ENCODE peak calls at places on chromosomes 1 and 21, in seven cellular contexts. One of them, this sample, is unnamed.

GRCh38 chr1:38046333-38046883 is at the start of gene POU3F1:
- DNase-seq in GM12878: no peak
- DNase-seq in prostate gland: no peak
- DNase-seq in stomach: no peak
- DNase-seq in K562: peak; percentile 70
- DNase-seq in body of pancreas: no peak
- DNase-seq in erythroblast: no peak
- DNase-seq in this sample: no peak

GRCh38 chr21:45356653-45357435 is 48.1 kb upstream of the COL18A1 start:
- DNase-seq in body of pancreas: no peak
- DNase-seq in GM12878: no peak
- DNase-seq in prostate gland: no peak
- DNase-seq in K562: no peak
- DNase-seq in erythroblast: no peak
- DNase-seq in stomach: no peak
- DNase-seq in this sample: no peak

GRCh38 chr1:165253818-165254254 is 102.7 kb downstream of the LMX1A start:
- DNase-seq in body of pancreas: no peak
- DNase-seq in GM12878: no peak
- DNase-seq in K562: no peak
- DNase-seq in stomach: no peak
- DNase-seq in erythroblast: no peak
- DNase-seq in prostate gland: no peak
- DNase-seq in this sample: no peak

GRCh38 chr1:67610450-67610849 is 74.6 kb upstream of the GADD45A start:
- DNase-seq in body of pancreas: no peak
- DNase-seq in GM12878: no peak
- DNase-seq in K562: no peak
- DNase-seq in prostate gland: no peak
- DNase-seq in erythroblast: no peak
- DNase-seq in stomach: no peak
- DNase-seq in this sample: no peak

GRCh38 chr1:158371188-158371953 is 17.7 kb downstream of the CD1E start:
- DNase-seq in body of pancreas: no peak
- DNase-seq in erythroblast: no peak
- DNase-seq in prostate gland: no peak
- DNase-seq in stomach: no peak
- DNase-seq in K562: no peak
- DNase-seq in GM12878: peak; percentile 45
- DNase-seq in this sample: no peak

GRCh38 chr1:56798053-56798471 is 21.1 kb downstream of the FYB2 start:
- DNase-seq in K562: no peak
- DNase-seq in prostate gland: no peak
- DNase-seq in stomach: no peak
- DNase-seq in body of pancreas: no peak
- DNase-seq in erythroblast: no peak
- DNase-seq in GM12878: no peak
- DNase-seq in this sample: no peak

GRCh38 chr1:28123461-28123961 is 35.1 kb upstream of the EYA3 start:
- DNase-seq in GM12878: no peak
- DNase-seq in stomach: no peak
- DNase-seq in K562: no peak
- DNase-seq in erythroblast: no peak
- DNase-seq in body of pancreas: no peak
- DNase-seq in prostate gland: no peak
- DNase-seq in this sample: no peak

GRCh38 chr1:169561692-169562091 is 24.6 kb downstream of the F5 start:
- DNase-seq in erythroblast: no peak
- DNase-seq in GM12878: no peak
- DNase-seq in stomach: no peak
- DNase-seq in prostate gland: no peak
- DNase-seq in K562: no peak
- DNase-seq in body of pancreas: no peak
- DNase-seq in this sample: no peak

GRCh38 chr1:91900538-91900937 is 14.6 kb upstream of the TGFBR3 start:
- DNase-seq in prostate gland: no peak
- DNase-seq in erythroblast: no peak
- DNase-seq in K562: no peak
- DNase-seq in stomach: no peak
- DNase-seq in GM12878: no peak
- DNase-seq in body of pancreas: no peak
- DNase-seq in this sample: no peak

GRCh38 chr1:2267862-2268261 is 39.7 kb downstream of the SKI start:
- DNase-seq in K562: no peak
- DNase-seq in stomach: no peak
- DNase-seq in GM12878: no peak
- DNase-seq in erythroblast: no peak
- DNase-seq in prostate gland: no peak
- DNase-seq in body of pancreas: no peak
- DNase-seq in this sample: no peak

GRCh38 chr1:199759268-199759724 is 268.2 kb upstream of the NR5A2 start:
- DNase-seq in GM12878: no peak
- DNase-seq in stomach: no peak
- DNase-seq in K562: no peak
- DNase-seq in body of pancreas: no peak
- DNase-seq in erythroblast: no peak
- DNase-seq in prostate gland: no peak
- DNase-seq in this sample: no peak

GRCh38 chr21:45074048-45074817 is at the start of gene ADARB1:
- DNase-seq in GM12878: no peak
- DNase-seq in stomach: peak; percentile 59
- DNase-seq in body of pancreas: peak; percentile 60
- DNase-seq in K562: peak; percentile 97
- DNase-seq in erythroblast: peak; percentile 82
- DNase-seq in prostate gland: peak; percentile 44
- DNase-seq in this sample: peak; percentile 90

GRCh38 chr1:23484253-23485001 is 448 bp upstream of the ASAP3 start:
- DNase-seq in stomach: peak; percentile 93
- DNase-seq in GM12878: peak; percentile 30
- DNase-seq in prostate gland: peak; percentile 89
- DNase-seq in erythroblast: peak; percentile 88
- DNase-seq in K562: peak; percentile 99
- DNase-seq in body of pancreas: peak; percentile 91
- DNase-seq in this sample: peak; percentile 85
- TF ChIP-seq POLR2A in stomach: no peak
- TF ChIP-seq POLR2A in GM12878: no peak
- TF ChIP-seq POLR2A in prostate gland: no peak
- TF ChIP-seq POLR2A in erythroblast: no peak
- TF ChIP-seq POLR2A in K562: peak; percentile 64
- TF ChIP-seq POLR2A in body of pancreas: no peak
- TF ChIP-seq POLR2A in this sample: no peak

GRCh38 chr1:16236495-16237342 is at the start of gene CPLANE2:
- DNase-seq in stomach: peak; percentile 98
- DNase-seq in body of pancreas: peak; percentile 97
- DNase-seq in erythroblast: peak; percentile 94
- DNase-seq in prostate gland: peak; percentile 96
- DNase-seq in GM12878: peak; percentile 76
- DNase-seq in K562: peak; percentile 99
- DNase-seq in this sample: peak; percentile 94
- TF ChIP-seq POLR2A in stomach: no peak
- TF ChIP-seq POLR2A in body of pancreas: peak; percentile 52
- TF ChIP-seq POLR2A in erythroblast: peak; percentile 63
- TF ChIP-seq POLR2A in prostate gland: peak; percentile 83
- TF ChIP-seq POLR2A in GM12878: peak; percentile 67
- TF ChIP-seq POLR2A in K562: no peak
- TF ChIP-seq POLR2A in this sample: no peak

DNA sequence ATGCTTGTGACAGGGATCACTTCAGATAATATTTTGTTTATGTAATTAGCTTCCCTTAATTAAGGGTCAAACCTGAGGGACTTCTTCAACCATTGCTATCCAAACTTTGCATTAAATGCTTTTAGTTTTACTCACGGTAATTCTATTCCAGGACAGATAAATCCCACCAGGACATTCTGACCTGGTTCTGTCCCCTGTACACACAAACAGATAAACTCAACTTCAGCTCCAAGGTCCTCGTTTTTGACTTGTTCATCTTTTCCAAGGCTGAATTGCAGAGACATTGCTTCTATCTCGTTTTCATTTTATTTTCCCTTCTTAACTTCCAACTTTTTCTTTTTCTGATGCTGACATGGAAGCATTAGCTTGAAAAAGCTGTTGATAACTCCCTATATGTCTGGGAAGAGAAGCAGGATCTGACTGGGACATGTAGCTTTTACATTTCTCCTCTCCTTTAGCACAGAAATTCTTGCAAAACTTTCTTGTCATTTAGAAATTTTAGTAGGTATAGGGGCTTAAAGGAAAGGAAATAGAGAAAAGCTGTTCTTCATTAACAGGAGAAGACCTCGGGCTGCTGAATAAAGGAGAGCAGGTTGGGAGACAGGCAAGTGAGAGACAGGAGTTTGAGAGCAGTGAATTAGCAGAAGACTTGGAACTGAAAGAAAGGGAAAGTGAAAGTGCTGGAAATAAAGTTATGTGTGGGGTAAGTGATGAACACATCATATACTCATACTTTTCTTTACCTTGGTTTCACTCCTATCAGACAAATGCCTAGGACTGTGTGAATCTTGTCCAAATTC is 231.7 kb upstream of the B3GALT2 start:
- DNase-seq in GM12878: no peak
- DNase-seq in stomach: no peak
- DNase-seq in body of pancreas: no peak
- DNase-seq in erythroblast: peak; percentile 52
- DNase-seq in K562: no peak
- DNase-seq in prostate gland: no peak
- DNase-seq in this sample: no peak
- TF ChIP-seq POLR2A in GM12878: no peak
- TF ChIP-seq POLR2A in stomach: no peak
- TF ChIP-seq POLR2A in body of pancreas: no peak
- TF ChIP-seq POLR2A in erythroblast: peak; percentile 27
- TF ChIP-seq POLR2A in K562: no peak
- TF ChIP-seq POLR2A in prostate gland: no peak
- TF ChIP-seq POLR2A in this sample: no peak

GRCh38 chr1:89760496-89760895 is 60.3 kb upstream of the LRRC8D start:
- DNase-seq in stomach: no peak
- DNase-seq in erythroblast: no peak
- DNase-seq in GM12878: no peak
- DNase-seq in K562: no peak
- DNase-seq in body of pancreas: no peak
- DNase-seq in prostate gland: no peak
- DNase-seq in this sample: no peak

GRCh38 chr1:89757532-89757931 is 63.3 kb upstream of the LRRC8D start:
- DNase-seq in prostate gland: no peak
- DNase-seq in erythroblast: no peak
- DNase-seq in GM12878: no peak
- DNase-seq in K562: no peak
- DNase-seq in stomach: no peak
- DNase-seq in body of pancreas: no peak
- DNase-seq in this sample: no peak

GRCh38 chr1:89761901-89762300 is 58.9 kb upstream of the LRRC8D start:
- DNase-seq in K562: no peak
- DNase-seq in GM12878: no peak
- DNase-seq in prostate gland: no peak
- DNase-seq in erythroblast: no peak
- DNase-seq in stomach: no peak
- DNase-seq in body of pancreas: no peak
- DNase-seq in this sample: no peak

GRCh38 chr1:89758127-89758526 is 62.7 kb upstream of the LRRC8D start:
- DNase-seq in erythroblast: no peak
- DNase-seq in body of pancreas: no peak
- DNase-seq in prostate gland: no peak
- DNase-seq in stomach: no peak
- DNase-seq in GM12878: no peak
- DNase-seq in K562: no peak
- DNase-seq in this sample: no peak

GRCh38 chr1:89759036-89759435 is 61.8 kb upstream of the LRRC8D start:
- DNase-seq in GM12878: no peak
- DNase-seq in prostate gland: no peak
- DNase-seq in K562: no peak
- DNase-seq in body of pancreas: no peak
- DNase-seq in erythroblast: no peak
- DNase-seq in stomach: no peak
- DNase-seq in this sample: no peak
- TF ChIP-seq POLR2A in GM12878: no peak
- TF ChIP-seq POLR2A in prostate gland: no peak
- TF ChIP-seq POLR2A in K562: no peak
- TF ChIP-seq POLR2A in body of pancreas: no peak
- TF ChIP-seq POLR2A in erythroblast: no peak
- TF ChIP-seq POLR2A in stomach: no peak
- TF ChIP-seq POLR2A in this sample: no peak

GRCh38 chr21:36761685-36762084 is 62.8 kb downstream of the SIM2 start:
- DNase-seq in erythroblast: no peak
- DNase-seq in GM12878: no peak
- DNase-seq in body of pancreas: peak; percentile 42
- DNase-seq in prostate gland: no peak
- DNase-seq in stomach: no peak
- DNase-seq in K562: no peak
- DNase-seq in this sample: no peak

GRCh38 chr21:36759348-36760083 is 60.6 kb downstream of the SIM2 start:
- DNase-seq in K562: no peak
- DNase-seq in GM12878: no peak
- DNase-seq in stomach: no peak
- DNase-seq in body of pancreas: no peak
- DNase-seq in erythroblast: no peak
- DNase-seq in prostate gland: no peak
- DNase-seq in this sample: no peak

GRCh38 chr21:36763305-36763704 is 64.4 kb downstream of the SIM2 start:
- DNase-seq in GM12878: no peak
- DNase-seq in prostate gland: no peak
- DNase-seq in body of pancreas: no peak
- DNase-seq in K562: no peak
- DNase-seq in erythroblast: no peak
- DNase-seq in stomach: no peak
- DNase-seq in this sample: no peak

GRCh38 chr21:36765229-36765628 is 66.3 kb downstream of the SIM2 start:
- DNase-seq in stomach: no peak
- DNase-seq in body of pancreas: no peak
- DNase-seq in erythroblast: no peak
- DNase-seq in GM12878: no peak
- DNase-seq in prostate gland: no peak
- DNase-seq in K562: no peak
- DNase-seq in this sample: no peak

DNA sequence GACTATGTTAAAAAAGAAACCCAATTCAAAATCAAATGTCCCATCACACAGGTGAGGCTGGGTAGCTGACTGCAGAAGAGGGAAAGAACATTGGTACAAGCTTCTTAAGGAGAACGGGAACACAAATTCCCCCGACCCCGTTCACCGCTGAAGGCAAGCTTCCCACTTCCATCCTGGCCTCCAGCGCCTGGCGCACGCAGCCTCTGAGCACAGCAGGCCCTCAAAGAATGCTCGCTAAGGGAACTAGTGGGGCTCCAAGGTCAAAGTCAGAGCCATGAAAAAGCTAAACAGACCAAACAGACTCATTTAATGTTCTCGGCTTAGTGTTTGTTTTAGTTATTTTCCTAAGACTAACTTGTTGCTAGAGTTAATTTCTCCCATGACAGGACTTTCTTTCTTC is 63.7 kb downstream of the SIM2 start:
- DNase-seq in stomach: no peak
- DNase-seq in body of pancreas: no peak
- DNase-seq in prostate gland: no peak
- DNase-seq in erythroblast: no peak
- DNase-seq in K562: no peak
- DNase-seq in GM12878: no peak
- DNase-seq in this sample: no peak
- TF ChIP-seq POLR2A in stomach: no peak
- TF ChIP-seq POLR2A in body of pancreas: no peak
- TF ChIP-seq POLR2A in prostate gland: no peak
- TF ChIP-seq POLR2A in erythroblast: no peak
- TF ChIP-seq POLR2A in K562: no peak
- TF ChIP-seq POLR2A in GM12878: no peak
- TF ChIP-seq POLR2A in this sample: no peak

This sample was measured in GM12891.